ENCODE peak calls at places on chromosomes 6 and 20, in six cellular contexts. One of them, this sample, is unnamed.

GRCh38 chr20:41072919-41073318 is 44.3 kb downstream of the TOP1 start:
- DNase-seq in psoas muscle: no peak
- DNase-seq in NCI-H2029 treated with DMSO at 0.1 percent for 48 hours: no peak
- DNase-seq in natural killer cell: no peak
- DNase-seq in Ammon's horn: no peak
- DNase-seq in stimulated activated CD4-positive, alpha-beta T cell treated with anti-CD3 and anti-CD28 coated beads, Interleukin-12 subunit alpha, Interleukin-12 subunit beta, amount 100 ng/mL, for 4 hours: no peak
- DNase-seq in this sample: no peak

GRCh38 chr6:136793348-136793747 is 1.1 kb upstream of the MAP3K5 start:
- DNase-seq in stimulated activated CD4-positive, alpha-beta T cell treated with anti-CD3 and anti-CD28 coated beads, Interleukin-12 subunit alpha, Interleukin-12 subunit beta, amount 100 ng/mL, for 4 hours: no peak
- DNase-seq in Ammon's horn: no peak
- DNase-seq in psoas muscle: no peak
- DNase-seq in NCI-H2029 treated with DMSO at 0.1 percent for 48 hours: no peak
- DNase-seq in natural killer cell: no peak
- DNase-seq in this sample: no peak

GRCh38 chr6:49551126-49551865 is 828 bp downstream of the C6orf141 start:
- DNase-seq in Ammon's horn: no peak
- DNase-seq in natural killer cell: no peak
- DNase-seq in NCI-H2029 treated with DMSO at 0.1 percent for 48 hours: no peak
- DNase-seq in stimulated activated CD4-positive, alpha-beta T cell treated with anti-CD3 and anti-CD28 coated beads, Interleukin-12 subunit alpha, Interleukin-12 subunit beta, amount 100 ng/mL, for 4 hours: no peak
- DNase-seq in psoas muscle: no peak
- DNase-seq in this sample: no peak

GRCh38 chr6:36197739-36198221 is 1.2 kb downstream of the BRPF3 start:
- DNase-seq in Ammon's horn: peak; percentile 36
- DNase-seq in stimulated activated CD4-positive, alpha-beta T cell treated with anti-CD3 and anti-CD28 coated beads, Interleukin-12 subunit alpha, Interleukin-12 subunit beta, amount 100 ng/mL, for 4 hours: no peak
- DNase-seq in natural killer cell: no peak
- DNase-seq in psoas muscle: peak; percentile 66
- DNase-seq in NCI-H2029 treated with DMSO at 0.1 percent for 48 hours: peak; percentile 25
- DNase-seq in this sample: no peak

GRCh38 chr6:147506704-147507114 is 1.8 kb upstream of the SAMD5 start:
- DNase-seq in Ammon's horn: peak; percentile 71
- DNase-seq in stimulated activated CD4-positive, alpha-beta T cell treated with anti-CD3 and anti-CD28 coated beads, Interleukin-12 subunit alpha, Interleukin-12 subunit beta, amount 100 ng/mL, for 4 hours: peak; percentile 37
- DNase-seq in natural killer cell: no peak
- DNase-seq in NCI-H2029 treated with DMSO at 0.1 percent for 48 hours: no peak
- DNase-seq in psoas muscle: peak; percentile 84
- DNase-seq in this sample: no peak

GRCh38 chr6:52104979-52105378 is 17.6 kb upstream of the PKHD1 start:
- DNase-seq in stimulated activated CD4-positive, alpha-beta T cell treated with anti-CD3 and anti-CD28 coated beads, Interleukin-12 subunit alpha, Interleukin-12 subunit beta, amount 100 ng/mL, for 4 hours: no peak
- DNase-seq in Ammon's horn: no peak
- DNase-seq in natural killer cell: no peak
- DNase-seq in psoas muscle: no peak
- DNase-seq in NCI-H2029 treated with DMSO at 0.1 percent for 48 hours: no peak
- DNase-seq in this sample: no peak

GRCh38 chr20:16493486-16493885 is 79.8 kb downstream of the KIF16B start:
- DNase-seq in natural killer cell: no peak
- DNase-seq in psoas muscle: no peak
- DNase-seq in NCI-H2029 treated with DMSO at 0.1 percent for 48 hours: no peak
- DNase-seq in stimulated activated CD4-positive, alpha-beta T cell treated with anti-CD3 and anti-CD28 coated beads, Interleukin-12 subunit alpha, Interleukin-12 subunit beta, amount 100 ng/mL, for 4 hours: no peak
- DNase-seq in Ammon's horn: no peak
- DNase-seq in this sample: no peak

GRCh38 chr6:6915219-6915618 is 192.5 kb upstream of the RREB1 start:
- DNase-seq in stimulated activated CD4-positive, alpha-beta T cell treated with anti-CD3 and anti-CD28 coated beads, Interleukin-12 subunit alpha, Interleukin-12 subunit beta, amount 100 ng/mL, for 4 hours: no peak
- DNase-seq in psoas muscle: no peak
- DNase-seq in Ammon's horn: no peak
- DNase-seq in NCI-H2029 treated with DMSO at 0.1 percent for 48 hours: no peak
- DNase-seq in natural killer cell: no peak
- DNase-seq in this sample: no peak

GRCh38 chr6:159729598-159729997 is 2.3 kb downstream of the WTAP start:
- DNase-seq in NCI-H2029 treated with DMSO at 0.1 percent for 48 hours: no peak
- DNase-seq in stimulated activated CD4-positive, alpha-beta T cell treated with anti-CD3 and anti-CD28 coated beads, Interleukin-12 subunit alpha, Interleukin-12 subunit beta, amount 100 ng/mL, for 4 hours: no peak
- DNase-seq in natural killer cell: no peak
- DNase-seq in Ammon's horn: peak; percentile 11
- DNase-seq in psoas muscle: peak; percentile 75
- DNase-seq in this sample: no peak

GRCh38 chr20:7516631-7517051 is 423.6 kb downstream of the HAO1 start:
- DNase-seq in stimulated activated CD4-positive, alpha-beta T cell treated with anti-CD3 and anti-CD28 coated beads, Interleukin-12 subunit alpha, Interleukin-12 subunit beta, amount 100 ng/mL, for 4 hours: no peak
- DNase-seq in natural killer cell: no peak
- DNase-seq in Ammon's horn: no peak
- DNase-seq in psoas muscle: no peak
- DNase-seq in NCI-H2029 treated with DMSO at 0.1 percent for 48 hours: no peak
- DNase-seq in this sample: no peak

GRCh38 chr6:81938991-81939773 is 186.7 kb upstream of the TENT5A start:
- DNase-seq in psoas muscle: no peak
- DNase-seq in Ammon's horn: no peak
- DNase-seq in natural killer cell: no peak
- DNase-seq in NCI-H2029 treated with DMSO at 0.1 percent for 48 hours: no peak
- DNase-seq in stimulated activated CD4-positive, alpha-beta T cell treated with anti-CD3 and anti-CD28 coated beads, Interleukin-12 subunit alpha, Interleukin-12 subunit beta, amount 100 ng/mL, for 4 hours: no peak
- DNase-seq in this sample: no peak

GRCh38 chr6:73739097-73739496 is 43.1 kb downstream of the CD109 start:
- DNase-seq in stimulated activated CD4-positive, alpha-beta T cell treated with anti-CD3 and anti-CD28 coated beads, Interleukin-12 subunit alpha, Interleukin-12 subunit beta, amount 100 ng/mL, for 4 hours: no peak
- DNase-seq in natural killer cell: no peak
- DNase-seq in Ammon's horn: peak; percentile 81
- DNase-seq in NCI-H2029 treated with DMSO at 0.1 percent for 48 hours: peak; percentile 79
- DNase-seq in psoas muscle: no peak
- DNase-seq in this sample: peak; percentile 56

GRCh38 chr6:18432180-18432579 is 45.0 kb downstream of the RNF144B start:
- DNase-seq in psoas muscle: no peak
- DNase-seq in natural killer cell: no peak
- DNase-seq in Ammon's horn: no peak
- DNase-seq in NCI-H2029 treated with DMSO at 0.1 percent for 48 hours: no peak
- DNase-seq in stimulated activated CD4-positive, alpha-beta T cell treated with anti-CD3 and anti-CD28 coated beads, Interleukin-12 subunit alpha, Interleukin-12 subunit beta, amount 100 ng/mL, for 4 hours: no peak
- DNase-seq in this sample: no peak

GRCh38 chr6:11318835-11319813 is 86.7 kb upstream of the NEDD9 start:
- DNase-seq in psoas muscle: no peak
- DNase-seq in stimulated activated CD4-positive, alpha-beta T cell treated with anti-CD3 and anti-CD28 coated beads, Interleukin-12 subunit alpha, Interleukin-12 subunit beta, amount 100 ng/mL, for 4 hours: no peak
- DNase-seq in Ammon's horn: no peak
- DNase-seq in NCI-H2029 treated with DMSO at 0.1 percent for 48 hours: no peak
- DNase-seq in natural killer cell: no peak
- DNase-seq in this sample: no peak

GRCh38 chr6:21733311-21733710 is 139.8 kb downstream of the SOX4 start:
- DNase-seq in NCI-H2029 treated with DMSO at 0.1 percent for 48 hours: no peak
- DNase-seq in stimulated activated CD4-positive, alpha-beta T cell treated with anti-CD3 and anti-CD28 coated beads, Interleukin-12 subunit alpha, Interleukin-12 subunit beta, amount 100 ng/mL, for 4 hours: no peak
- DNase-seq in Ammon's horn: no peak
- DNase-seq in psoas muscle: no peak
- DNase-seq in natural killer cell: no peak
- DNase-seq in this sample: no peak

GRCh38 chr20:32855387-32855786 is 3.3 kb upstream of the EFCAB8 start:
- DNase-seq in psoas muscle: no peak
- DNase-seq in Ammon's horn: no peak
- DNase-seq in NCI-H2029 treated with DMSO at 0.1 percent for 48 hours: no peak
- DNase-seq in stimulated activated CD4-positive, alpha-beta T cell treated with anti-CD3 and anti-CD28 coated beads, Interleukin-12 subunit alpha, Interleukin-12 subunit beta, amount 100 ng/mL, for 4 hours: no peak
- DNase-seq in natural killer cell: no peak
- DNase-seq in this sample: no peak

GRCh38 chr20:39089029-39089428 is 126.9 kb downstream of the DHX35 start:
- DNase-seq in natural killer cell: no peak
- DNase-seq in psoas muscle: no peak
- DNase-seq in NCI-H2029 treated with DMSO at 0.1 percent for 48 hours: no peak
- DNase-seq in stimulated activated CD4-positive, alpha-beta T cell treated with anti-CD3 and anti-CD28 coated beads, Interleukin-12 subunit alpha, Interleukin-12 subunit beta, amount 100 ng/mL, for 4 hours: no peak
- DNase-seq in Ammon's horn: no peak
- DNase-seq in this sample: no peak